ENCODE peak calls at places on chromosomes 12 and 14, in four cellular contexts. F, C, B and V are unnamed samples.

GRCh38 chr12:30286345-30286926 is 409.2 kb downstream of the IPO8 start:
- DNase-seq in F (peak; percentile 1), C (peak; percentile 29), B (no peak), V (peak; percentile 42)

GRCh38 chr14:22819191-22819988 is 4.2 kb upstream of the SLC7A7 start:
- DNase-seq in F (no peak), C (peak; percentile 50), B (peak; percentile 89), V (no peak)

GRCh38 chr14:77014004-77014604 is 14.4 kb downstream of the IRF2BPL start:
- DNase-seq in F (no peak), C (peak; percentile 63), B (peak; percentile 76), V (no peak)

GRCh38 chr12:122129131-122129530 is 44.9 kb downstream of the IL31 start:
- DNase-seq in F (no peak), C (no peak), B (peak; percentile 31), V (no peak)

GRCh38 chr12:122356192-122356635 is 66.3 kb downstream of the CLIP1 start:
- DNase-seq in F (peak; percentile 65), C (peak; percentile 22), B (peak; percentile 85), V (no peak)

GRCh38 chr14:67377916-67378315 is 17.8 kb downstream of the EIF2S1 start:
- DNase-seq in F (no peak), C (no peak), B (no peak), V (no peak)

GRCh38 chr12:92369643-92370042 is 224.0 kb upstream of the BTG1 start:
- DNase-seq in F (no peak), C (peak; percentile 59), B (no peak), V (no peak)

GRCh38 chr12:109718390-109718789 is 4.8 kb downstream of the FAM222A start:
- DNase-seq in F (no peak), C (no peak), B (peak; percentile 97), V (no peak)

GRCh38 chr14:92897922-92898599 is 24.9 kb upstream of the CHGA start:
- DNase-seq in F (peak; percentile 46), C (no peak), B (no peak), V (no peak)

GRCh38 chr12:124703852-124704251 is 136.4 kb upstream of the NCOR2 start:
- DNase-seq in F (no peak), C (no peak), B (no peak), V (no peak)

GRCh38 chr12:13104403-13104802 is 936 bp upstream of the GSG1 start:
- DNase-seq in F (no peak), C (no peak), B (no peak), V (no peak)

GRCh38 chr12:43347026-43347425 is 205.0 kb downstream of the ADAMTS20 start:
- DNase-seq in F (no peak), C (no peak), B (no peak), V (no peak)